ENCODE peak calls at places on chromosomes 1 and 21, in four cellular contexts. One of them, this sample, is unnamed.

GRCh38 chr1:114153621-114154145 is at the start of gene SYT6:
- DNase-seq in AG10803: no peak
- DNase-seq in RWPE1: no peak
- DNase-seq in CD4-positive, alpha-beta memory T cell: no peak
- DNase-seq in this sample: no peak

GRCh38 chr1:201530741-201531521 is 8.0 kb upstream of the NAV1 start:
- DNase-seq in AG10803: peak
- DNase-seq in RWPE1: peak
- DNase-seq in CD4-positive, alpha-beta memory T cell: no peak
- DNase-seq in this sample: peak

GRCh38 chr1:111553199-111553598 is 49.8 kb upstream of the ADORA3 start:
- DNase-seq in AG10803: peak
- DNase-seq in CD4-positive, alpha-beta memory T cell: no peak
- DNase-seq in RWPE1: peak
- DNase-seq in this sample: peak

GRCh38 chr1:172254521-172255222 is 165.8 kb upstream of the C1orf105 start:
- DNase-seq in RWPE1: peak
- DNase-seq in CD4-positive, alpha-beta memory T cell: no peak
- DNase-seq in AG10803: peak
- DNase-seq in this sample: peak

GRCh38 chr21:44751186-44751798 is 39.9 kb upstream of the TSPEAR start:
- DNase-seq in CD4-positive, alpha-beta memory T cell: no peak
- DNase-seq in RWPE1: no peak
- DNase-seq in AG10803: no peak
- DNase-seq in this sample: no peak

GRCh38 chr1:27671964-27672749 is at the start of gene IFI6:
- DNase-seq in AG10803: peak
- DNase-seq in CD4-positive, alpha-beta memory T cell: peak
- DNase-seq in RWPE1: peak
- DNase-seq in this sample: peak

GRCh38 chr1:230289350-230289644 is 136.8 kb downstream of the PGBD5 start:
- DNase-seq in RWPE1: no peak
- DNase-seq in AG10803: no peak
- DNase-seq in CD4-positive, alpha-beta memory T cell: no peak
- DNase-seq in this sample: no peak

GRCh38 chr1:89873250-89873649 is 52.4 kb downstream of the LRRC8D start:
- DNase-seq in AG10803: no peak
- DNase-seq in RWPE1: no peak
- DNase-seq in CD4-positive, alpha-beta memory T cell: no peak
- DNase-seq in this sample: no peak

GRCh38 chr1:42264791-42265190 is 70.2 kb downstream of the FOXJ3 start:
- DNase-seq in AG10803: no peak
- DNase-seq in RWPE1: no peak
- DNase-seq in CD4-positive, alpha-beta memory T cell: no peak
- DNase-seq in this sample: no peak

GRCh38 chr1:203168991-203169390 is 6.6 kb downstream of the MYBPH start:
- DNase-seq in CD4-positive, alpha-beta memory T cell: no peak
- DNase-seq in AG10803: no peak
- DNase-seq in RWPE1: no peak
- DNase-seq in this sample: no peak

GRCh38 chr21:26849428-26850115 is 4.4 kb upstream of the ADAMTS1 start:
- DNase-seq in AG10803: peak
- DNase-seq in CD4-positive, alpha-beta memory T cell: peak
- DNase-seq in RWPE1: no peak
- DNase-seq in this sample: peak

GRCh38 chr1:160415696-160416298 is 15.4 kb downstream of the VANGL2 start:
- DNase-seq in AG10803: no peak
- DNase-seq in RWPE1: no peak
- DNase-seq in CD4-positive, alpha-beta memory T cell: no peak
- DNase-seq in this sample: no peak

GRCh38 chr1:11492235-11492634 is 13.3 kb downstream of the DISP3 start:
- DNase-seq in AG10803: no peak
- DNase-seq in RWPE1: no peak
- DNase-seq in CD4-positive, alpha-beta memory T cell: no peak
- DNase-seq in this sample: no peak

GRCh38 chr1:203791498-203791897 is 3.9 kb upstream of the ZBED6 start:
- DNase-seq in CD4-positive, alpha-beta memory T cell: no peak
- DNase-seq in RWPE1: no peak
- DNase-seq in AG10803: peak
- DNase-seq in this sample: no peak

GRCh38 chr1:193763313-193763712 is 576.9 kb upstream of the B3GALT2 start:
- DNase-seq in RWPE1: no peak
- DNase-seq in AG10803: no peak
- DNase-seq in CD4-positive, alpha-beta memory T cell: no peak
- DNase-seq in this sample: peak

GRCh38 chr1:205369621-205370230 is 13.0 kb upstream of the KLHDC8A start:
- DNase-seq in RWPE1: no peak
- DNase-seq in CD4-positive, alpha-beta memory T cell: no peak
- DNase-seq in AG10803: no peak
- DNase-seq in this sample: peak

GRCh38 chr1:161244888-161245287 is 6.9 kb upstream of the NR1I3 start:
- DNase-seq in AG10803: no peak
- DNase-seq in CD4-positive, alpha-beta memory T cell: no peak
- DNase-seq in RWPE1: peak
- DNase-seq in this sample: no peak

GRCh38 chr1:227942021-227942715 is 5.6 kb downstream of the WNT9A start:
- DNase-seq in CD4-positive, alpha-beta memory T cell: no peak
- DNase-seq in RWPE1: no peak
- DNase-seq in AG10803: no peak
- DNase-seq in this sample: no peak

This sample was measured in fibroblast of the aortic adventitia.